ENCODE peak calls at places on chromosome 12, in eight cellular contexts. G is CD8-positive, alpha-beta T cell; P is GM12865; O is sigmoid colon; C is BJ; U is lung; B is fibroblast of lung; T is retinal pigment epithelial cell. H is an unnamed sample.
A peak's percentile ranks its signal among the peaks of the same experiment; 100 is the strongest.

GRCh38 chr12:119876761-119877638 is at the start of gene CIT:
- DNase-seq in G (peak; percentile 84), P (peak; percentile 94), O (peak; percentile 89), C (peak; percentile 72), U (peak; percentile 89), B (peak; percentile 91), T (peak; percentile 79), H (peak; percentile 60)

GRCh38 chr12:59600174-59600573 is 4.3 kb downstream of the SLC16A7 start:
- DNase-seq in G (no peak), P (no peak), O (no peak), C (peak; percentile 35), U (no peak), B (no peak), T (no peak), H (no peak)

GRCh38 chr12:99122496-99122895 is 477.4 kb downstream of the APAF1 start:
- DNase-seq in G (no peak), P (no peak), O (no peak), C (no peak), U (no peak), B (no peak), T (no peak), H (no peak)

GRCh38 chr12:12025799-12026386 is 44.8 kb upstream of the BCL2L14 start:
- DNase-seq in G (no peak), P (no peak), O (no peak), C (no peak), U (no peak), B (no peak), T (no peak), H (no peak)

GRCh38 chr12:117897379-117898161 is 71.2 kb downstream of the KSR2 start:
- DNase-seq in G (no peak), P (peak; percentile 27), O (no peak), C (no peak), U (no peak), B (no peak), T (no peak), H (no peak)

GRCh38 chr12:8970432-8970831 is 18.9 kb upstream of the KLRG1 start:
- DNase-seq in G (no peak), P (no peak), O (no peak), C (no peak), U (no peak), B (no peak), T (no peak), H (no peak)

GRCh38 chr12:71397433-71397954 is 42.1 kb upstream of the LGR5 start:
- DNase-seq in G (no peak), P (no peak), O (no peak), C (peak; percentile 90), U (no peak), B (peak; percentile 64), T (no peak), H (peak; percentile 18)

GRCh38 chr12:116048886-116049285 is 228.6 kb downstream of the MED13L start:
- DNase-seq in G (no peak), P (peak; percentile 13), O (no peak), C (no peak), U (no peak), B (peak; percentile 10), T (no peak), H (no peak)

GRCh38 chr12:32454075-32454474 is 54.7 kb downstream of the FGD4 start:
- DNase-seq in G (no peak), P (no peak), O (no peak), C (no peak), U (no peak), B (peak; percentile 85), T (peak; percentile 78), H (peak; percentile 74)

GRCh38 chr12:53061404-53062010 is 11.6 kb downstream of the TNS2 start:
- DNase-seq in G (no peak), P (no peak), O (peak; percentile 72), C (no peak), U (peak; percentile 81), B (no peak), T (no peak), H (no peak)

GRCh38 chr12:120522568-120522967 is 6.4 kb downstream of the COQ5 start:
- DNase-seq in G (no peak), P (no peak), O (no peak), C (no peak), U (no peak), B (no peak), T (no peak), H (no peak)

GRCh38 chr12:101908395-101908794 is 31.0 kb downstream of the DRAM1 start:
- DNase-seq in G (no peak), P (no peak), O (no peak), C (no peak), U (no peak), B (no peak), T (no peak), H (no peak)

DNA sequence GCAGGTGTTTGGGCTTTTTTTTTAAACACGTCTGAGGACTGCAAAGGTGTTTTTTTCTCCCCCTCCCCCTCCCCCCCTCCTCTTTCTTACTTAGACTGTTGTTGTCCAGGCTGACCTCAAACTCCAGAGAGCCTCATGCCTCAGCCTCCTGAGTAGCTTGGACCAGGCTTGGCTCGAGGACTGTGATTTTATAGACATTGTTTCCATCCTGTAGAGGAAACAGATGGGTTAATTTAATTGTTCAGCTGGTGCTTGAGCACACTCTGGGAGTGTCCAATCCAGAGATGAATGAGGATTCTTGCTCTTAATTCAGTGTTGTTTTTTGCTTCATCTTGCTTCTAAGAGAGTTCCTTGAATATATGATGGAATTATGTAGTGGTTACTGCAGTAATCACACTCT is 42.1 kb downstream of the RASSF3 start:
- DNase-seq in G (no peak), P (no peak), O (no peak), C (no peak), U (no peak), B (no peak), T (no peak), H (no peak)
- TF ChIP-seq CTCF in G (no peak), P (no peak), O (no peak), C (no peak), U (no peak), B (no peak), T (no peak), H (no peak)

GRCh38 chr12:5556033-5556614 is 124.2 kb downstream of the NTF3 start:
- DNase-seq in G (no peak), P (peak; percentile 7), O (no peak), C (no peak), U (no peak), B (no peak), T (no peak), H (no peak)
- TF ChIP-seq CTCF in G (peak; percentile 15), P (peak; percentile 40), O (no peak), C (peak; percentile 46), U (no peak), B (no peak), T (peak; percentile 28), H (peak; percentile 34)

GRCh38 chr12:131912526-131913274 is 16.4 kb upstream of the PUS1 start:
- DNase-seq in G (no peak), P (no peak), O (peak; percentile 96), C (peak; percentile 49), U (peak; percentile 50), B (peak; percentile 90), T (peak; percentile 81), H (no peak)
- TF ChIP-seq CTCF in G (no peak), P (no peak), O (no peak), C (no peak), U (no peak), B (no peak), T (peak; percentile 26), H (peak; percentile 9)

DNA sequence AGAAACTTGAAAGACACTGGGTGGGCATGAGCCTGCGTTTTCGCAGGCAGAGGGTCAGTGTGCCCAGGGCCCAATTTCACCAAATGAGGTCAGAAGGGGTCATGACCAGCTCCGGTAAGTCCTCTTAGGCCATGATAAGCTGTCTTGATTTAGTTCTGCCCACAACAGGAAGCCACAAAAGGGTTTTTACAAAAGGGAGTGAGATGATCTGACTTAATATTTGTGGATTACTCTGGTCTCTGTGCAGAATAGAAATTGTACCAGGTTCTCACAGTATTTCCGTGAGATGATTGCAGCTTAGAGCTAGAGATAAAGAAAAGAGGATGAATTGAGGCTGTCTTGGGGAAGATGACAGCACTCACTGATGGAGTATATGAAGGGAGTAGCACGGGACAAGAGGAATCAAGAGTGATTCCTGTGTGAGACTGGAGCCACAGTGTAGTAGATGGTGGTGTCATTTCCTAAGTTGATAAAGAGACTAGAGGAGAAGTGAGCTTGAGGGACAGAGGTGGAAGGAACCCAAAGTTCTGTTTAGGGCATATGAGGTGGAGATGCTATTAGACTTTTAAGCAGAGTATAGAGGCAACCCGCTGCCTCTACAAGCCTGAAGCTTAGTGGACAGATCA is 288.3 kb upstream of the AMIGO2 start:
- DNase-seq in G (no peak), P (no peak), O (no peak), C (no peak), U (no peak), B (no peak), T (no peak), H (no peak)
- TF ChIP-seq CTCF in G (no peak), P (no peak), O (no peak), C (no peak), U (no peak), B (no peak), T (no peak), H (no peak)